ENCODE peak calls at places on chromosome 12, in seven cellular contexts. One of them, this sample, is unnamed.

GRCh38 chr12:80590085-80590484 is 117.3 kb upstream of the MYF6 start:
- DNase-seq in SJCRH30: no peak
- DNase-seq in MM.1S: no peak
- DNase-seq in colonic mucosa: no peak
- DNase-seq in dorsolateral prefrontal cortex: no peak
- DNase-seq in fibroblast of mammary gland: peak; percentile 34
- DNase-seq in heart right ventricle: no peak
- DNase-seq in this sample: no peak

GRCh38 chr12:49580572-49581535 is 12.9 kb upstream of the MCRS1 start:
- DNase-seq in colonic mucosa: peak; percentile 75
- DNase-seq in heart right ventricle: peak; percentile 80
- DNase-seq in MM.1S: peak; percentile 68
- DNase-seq in fibroblast of mammary gland: peak; percentile 73
- DNase-seq in dorsolateral prefrontal cortex: peak; percentile 78
- DNase-seq in SJCRH30: peak; percentile 97
- DNase-seq in this sample: peak; percentile 73

GRCh38 chr12:93335603-93336162 is 42.0 kb upstream of the NUDT4 start:
- DNase-seq in fibroblast of mammary gland: no peak
- DNase-seq in SJCRH30: no peak
- DNase-seq in heart right ventricle: no peak
- DNase-seq in colonic mucosa: no peak
- DNase-seq in MM.1S: no peak
- DNase-seq in dorsolateral prefrontal cortex: no peak
- DNase-seq in this sample: no peak

GRCh38 chr12:12715459-12716150 is 1.6 kb upstream of the CDKN1B start:
- DNase-seq in dorsolateral prefrontal cortex: no peak
- DNase-seq in heart right ventricle: peak; percentile 18
- DNase-seq in colonic mucosa: peak; percentile 62
- DNase-seq in MM.1S: peak; percentile 94
- DNase-seq in fibroblast of mammary gland: no peak
- DNase-seq in SJCRH30: peak; percentile 71
- DNase-seq in this sample: peak; percentile 36

GRCh38 chr12:98238513-98238912 is 276.9 kb upstream of the TMPO start:
- DNase-seq in MM.1S: no peak
- DNase-seq in heart right ventricle: no peak
- DNase-seq in dorsolateral prefrontal cortex: no peak
- DNase-seq in colonic mucosa: no peak
- DNase-seq in SJCRH30: no peak
- DNase-seq in fibroblast of mammary gland: peak; percentile 90
- DNase-seq in this sample: no peak

GRCh38 chr12:96099986-96100385 is 64.6 kb upstream of the LTA4H start:
- DNase-seq in heart right ventricle: no peak
- DNase-seq in SJCRH30: no peak
- DNase-seq in fibroblast of mammary gland: no peak
- DNase-seq in colonic mucosa: no peak
- DNase-seq in MM.1S: no peak
- DNase-seq in dorsolateral prefrontal cortex: no peak
- DNase-seq in this sample: no peak

GRCh38 chr12:115776399-115776798 is 501.1 kb downstream of the MED13L start:
- DNase-seq in dorsolateral prefrontal cortex: no peak
- DNase-seq in colonic mucosa: no peak
- DNase-seq in heart right ventricle: no peak
- DNase-seq in SJCRH30: no peak
- DNase-seq in MM.1S: no peak
- DNase-seq in fibroblast of mammary gland: no peak
- DNase-seq in this sample: no peak

GRCh38 chr12:103851127-103851526 is 10.1 kb upstream of the NT5DC3 start:
- DNase-seq in SJCRH30: no peak
- DNase-seq in heart right ventricle: no peak
- DNase-seq in dorsolateral prefrontal cortex: no peak
- DNase-seq in fibroblast of mammary gland: no peak
- DNase-seq in colonic mucosa: no peak
- DNase-seq in MM.1S: no peak
- DNase-seq in this sample: no peak

GRCh38 chr12:2198088-2198501 is 145.3 kb downstream of the CACNA1C start:
- DNase-seq in fibroblast of mammary gland: peak; percentile 69
- DNase-seq in colonic mucosa: no peak
- DNase-seq in MM.1S: no peak
- DNase-seq in heart right ventricle: peak; percentile 35
- DNase-seq in dorsolateral prefrontal cortex: no peak
- DNase-seq in SJCRH30: no peak
- DNase-seq in this sample: peak; percentile 32

GRCh38 chr12:34395056-34396005 is 373.0 kb downstream of the ALG10 start:
- DNase-seq in MM.1S: no peak
- DNase-seq in SJCRH30: no peak
- DNase-seq in fibroblast of mammary gland: no peak
- DNase-seq in heart right ventricle: peak; percentile 1
- DNase-seq in colonic mucosa: peak; percentile 10
- DNase-seq in dorsolateral prefrontal cortex: peak; percentile 13
- DNase-seq in this sample: no peak

GRCh38 chr12:104768033-104768432 is 190.1 kb downstream of the SLC41A2 start:
- DNase-seq in fibroblast of mammary gland: no peak
- DNase-seq in MM.1S: no peak
- DNase-seq in dorsolateral prefrontal cortex: no peak
- DNase-seq in heart right ventricle: no peak
- DNase-seq in SJCRH30: no peak
- DNase-seq in colonic mucosa: no peak
- DNase-seq in this sample: no peak

GRCh38 chr12:88559199-88559598 is 21.1 kb downstream of the KITLG start:
- DNase-seq in dorsolateral prefrontal cortex: no peak
- DNase-seq in MM.1S: no peak
- DNase-seq in SJCRH30: no peak
- DNase-seq in heart right ventricle: no peak
- DNase-seq in colonic mucosa: no peak
- DNase-seq in fibroblast of mammary gland: no peak
- DNase-seq in this sample: no peak

GRCh38 chr12:88562846-88563582 is 17.3 kb downstream of the KITLG start:
- DNase-seq in dorsolateral prefrontal cortex: no peak
- DNase-seq in heart right ventricle: no peak
- DNase-seq in fibroblast of mammary gland: peak; percentile 76
- DNase-seq in colonic mucosa: no peak
- DNase-seq in MM.1S: no peak
- DNase-seq in SJCRH30: no peak
- DNase-seq in this sample: no peak

GRCh38 chr12:88559772-88560171 is 20.5 kb downstream of the KITLG start:
- DNase-seq in MM.1S: no peak
- DNase-seq in colonic mucosa: no peak
- DNase-seq in dorsolateral prefrontal cortex: no peak
- DNase-seq in heart right ventricle: no peak
- DNase-seq in fibroblast of mammary gland: peak; percentile 18
- DNase-seq in SJCRH30: no peak
- DNase-seq in this sample: peak; percentile 70

GRCh38 chr12:88558341-88558867 is 21.9 kb downstream of the KITLG start:
- DNase-seq in MM.1S: no peak
- DNase-seq in SJCRH30: no peak
- DNase-seq in dorsolateral prefrontal cortex: no peak
- DNase-seq in colonic mucosa: no peak
- DNase-seq in fibroblast of mammary gland: no peak
- DNase-seq in heart right ventricle: no peak
- DNase-seq in this sample: no peak

DNA sequence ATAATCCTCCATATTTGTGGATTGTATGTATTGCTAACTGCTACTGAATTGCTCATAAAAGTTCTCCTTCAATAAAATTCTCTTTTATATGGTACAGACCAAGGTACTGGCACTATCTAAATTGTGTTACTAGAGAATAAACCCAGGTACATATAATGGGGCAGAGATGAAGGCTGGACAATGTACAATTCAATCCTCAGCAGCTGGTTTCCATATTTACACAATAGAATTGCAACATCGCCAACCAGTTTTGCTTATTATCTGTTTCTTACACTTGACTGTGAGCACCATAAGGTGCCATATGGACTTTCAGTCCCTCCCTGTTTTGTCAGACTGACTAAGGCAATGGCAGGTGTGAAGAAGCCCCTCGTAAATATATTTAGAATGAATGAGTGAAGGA is 18.1 kb downstream of the KITLG start:
- DNase-seq in MM.1S: no peak
- DNase-seq in fibroblast of mammary gland: no peak
- DNase-seq in heart right ventricle: no peak
- DNase-seq in dorsolateral prefrontal cortex: no peak
- DNase-seq in SJCRH30: no peak
- DNase-seq in colonic mucosa: peak; percentile 51
- DNase-seq in this sample: peak; percentile 15
- H3K4me3 ChIP-seq in MM.1S: no peak overlapping the region
- H3K4me3 ChIP-seq in fibroblast of mammary gland: no peak overlapping the region
- H3K4me3 ChIP-seq in heart right ventricle: no peak overlapping the region
- H3K4me3 ChIP-seq in dorsolateral prefrontal cortex: no peak overlapping the region
- H3K4me3 ChIP-seq in SJCRH30: no peak overlapping the region
- H3K4me3 ChIP-seq in colonic mucosa: no peak overlapping the region
- H3K4me3 ChIP-seq in this sample: no peak overlapping the region

GRCh38 chr12:110829308-110829707 is 17.5 kb upstream of the CCDC63 start:
- DNase-seq in dorsolateral prefrontal cortex: no peak
- DNase-seq in heart right ventricle: no peak
- DNase-seq in fibroblast of mammary gland: no peak
- DNase-seq in SJCRH30: no peak
- DNase-seq in colonic mucosa: no peak
- DNase-seq in MM.1S: no peak
- DNase-seq in this sample: no peak

GRCh38 chr12:110822821-110823415 is 23.9 kb upstream of the CCDC63 start:
- DNase-seq in MM.1S: no peak
- DNase-seq in fibroblast of mammary gland: no peak
- DNase-seq in dorsolateral prefrontal cortex: no peak
- DNase-seq in heart right ventricle: no peak
- DNase-seq in colonic mucosa: no peak
- DNase-seq in SJCRH30: no peak
- DNase-seq in this sample: peak; percentile 45

GRCh38 chr12:110825530-110825929 is 21.3 kb upstream of the CCDC63 start:
- DNase-seq in dorsolateral prefrontal cortex: no peak
- DNase-seq in heart right ventricle: no peak
- DNase-seq in colonic mucosa: no peak
- DNase-seq in SJCRH30: no peak
- DNase-seq in fibroblast of mammary gland: no peak
- DNase-seq in MM.1S: no peak
- DNase-seq in this sample: no peak

GRCh38 chr12:110824342-110824741 is 22.4 kb upstream of the CCDC63 start:
- DNase-seq in heart right ventricle: no peak
- DNase-seq in colonic mucosa: no peak
- DNase-seq in fibroblast of mammary gland: no peak
- DNase-seq in dorsolateral prefrontal cortex: no peak
- DNase-seq in MM.1S: no peak
- DNase-seq in SJCRH30: no peak
- DNase-seq in this sample: no peak

DNA sequence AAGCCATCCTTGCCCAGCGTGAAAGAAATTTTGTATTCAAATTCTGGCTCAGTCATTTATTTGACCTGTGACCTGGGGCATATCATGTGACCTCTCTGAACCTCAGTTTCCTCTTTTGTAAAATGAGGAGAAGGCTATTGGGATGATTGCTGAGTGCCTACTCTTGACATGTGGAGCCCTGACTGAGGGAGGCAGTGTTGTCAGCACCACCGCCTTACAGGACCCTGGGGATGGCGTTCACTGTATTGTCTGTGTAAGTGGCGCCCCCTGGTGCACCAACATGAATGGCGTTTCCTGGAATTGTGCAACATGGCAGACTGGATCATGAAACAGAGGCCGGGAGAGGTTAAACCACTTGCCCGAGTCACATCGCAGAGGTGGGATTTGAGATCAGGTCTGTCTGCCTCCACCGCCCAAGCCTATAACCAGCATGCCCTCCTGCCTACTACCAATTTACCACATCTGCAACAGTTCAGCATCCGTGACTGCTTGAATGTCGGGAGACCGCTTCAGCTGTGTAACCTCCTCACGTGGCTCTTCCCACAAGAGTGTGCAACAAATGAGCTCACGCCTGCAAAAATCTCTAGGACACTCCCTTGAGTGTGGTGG is 20.1 kb upstream of the CCDC63 start:
- DNase-seq in fibroblast of mammary gland: peak; percentile 85
- DNase-seq in MM.1S: peak; percentile 63
- DNase-seq in heart right ventricle: peak; percentile 86
- DNase-seq in dorsolateral prefrontal cortex: peak; percentile 95
- DNase-seq in SJCRH30: peak; percentile 92
- DNase-seq in colonic mucosa: peak; percentile 92
- DNase-seq in this sample: peak; percentile 89
- H3K4me3 ChIP-seq in fibroblast of mammary gland: peak overlapping the region; percentile 24
- H3K4me3 ChIP-seq in MM.1S: no peak overlapping the region
- H3K4me3 ChIP-seq in heart right ventricle: peak overlapping the region; percentile 28
- H3K4me3 ChIP-seq in dorsolateral prefrontal cortex: no peak overlapping the region
- H3K4me3 ChIP-seq in SJCRH30: peak overlapping the region; percentile 19
- H3K4me3 ChIP-seq in colonic mucosa: no peak overlapping the region
- H3K4me3 ChIP-seq in this sample: no peak overlapping the region

DNA sequence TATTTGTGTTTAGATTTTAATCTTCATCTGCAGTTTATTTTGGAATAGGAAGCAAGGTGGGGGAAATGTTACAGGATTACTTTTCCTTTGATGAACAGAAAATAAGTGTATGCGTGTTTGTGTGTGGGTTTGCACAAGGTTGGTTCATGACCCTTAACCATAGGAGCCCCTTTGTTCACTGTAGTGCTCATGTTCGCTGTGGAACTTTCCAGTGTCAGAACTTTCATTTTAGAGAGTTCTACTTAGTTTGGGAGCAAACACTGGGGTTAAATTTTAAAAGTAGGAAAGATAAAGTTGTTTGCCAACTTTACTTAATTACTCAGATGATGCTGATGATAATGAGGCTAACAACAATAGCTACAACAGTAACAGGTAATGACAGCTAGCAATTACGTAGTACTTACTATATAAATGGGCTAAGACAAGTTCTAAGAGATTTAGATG is 6.5 kb upstream of the A2M start:
- DNase-seq in colonic mucosa: no peak
- DNase-seq in MM.1S: no peak
- DNase-seq in dorsolateral prefrontal cortex: no peak
- DNase-seq in fibroblast of mammary gland: no peak
- DNase-seq in heart right ventricle: no peak
- DNase-seq in SJCRH30: no peak
- DNase-seq in this sample: no peak
- H3K4me3 ChIP-seq in colonic mucosa: no peak overlapping the region
- H3K4me3 ChIP-seq in MM.1S: no peak overlapping the region
- H3K4me3 ChIP-seq in dorsolateral prefrontal cortex: peak overlapping the region; percentile 9
- H3K4me3 ChIP-seq in fibroblast of mammary gland: no peak overlapping the region
- H3K4me3 ChIP-seq in heart right ventricle: peak overlapping the region; percentile 23
- H3K4me3 ChIP-seq in SJCRH30: no peak overlapping the region
- H3K4me3 ChIP-seq in this sample: no peak overlapping the region

DNA sequence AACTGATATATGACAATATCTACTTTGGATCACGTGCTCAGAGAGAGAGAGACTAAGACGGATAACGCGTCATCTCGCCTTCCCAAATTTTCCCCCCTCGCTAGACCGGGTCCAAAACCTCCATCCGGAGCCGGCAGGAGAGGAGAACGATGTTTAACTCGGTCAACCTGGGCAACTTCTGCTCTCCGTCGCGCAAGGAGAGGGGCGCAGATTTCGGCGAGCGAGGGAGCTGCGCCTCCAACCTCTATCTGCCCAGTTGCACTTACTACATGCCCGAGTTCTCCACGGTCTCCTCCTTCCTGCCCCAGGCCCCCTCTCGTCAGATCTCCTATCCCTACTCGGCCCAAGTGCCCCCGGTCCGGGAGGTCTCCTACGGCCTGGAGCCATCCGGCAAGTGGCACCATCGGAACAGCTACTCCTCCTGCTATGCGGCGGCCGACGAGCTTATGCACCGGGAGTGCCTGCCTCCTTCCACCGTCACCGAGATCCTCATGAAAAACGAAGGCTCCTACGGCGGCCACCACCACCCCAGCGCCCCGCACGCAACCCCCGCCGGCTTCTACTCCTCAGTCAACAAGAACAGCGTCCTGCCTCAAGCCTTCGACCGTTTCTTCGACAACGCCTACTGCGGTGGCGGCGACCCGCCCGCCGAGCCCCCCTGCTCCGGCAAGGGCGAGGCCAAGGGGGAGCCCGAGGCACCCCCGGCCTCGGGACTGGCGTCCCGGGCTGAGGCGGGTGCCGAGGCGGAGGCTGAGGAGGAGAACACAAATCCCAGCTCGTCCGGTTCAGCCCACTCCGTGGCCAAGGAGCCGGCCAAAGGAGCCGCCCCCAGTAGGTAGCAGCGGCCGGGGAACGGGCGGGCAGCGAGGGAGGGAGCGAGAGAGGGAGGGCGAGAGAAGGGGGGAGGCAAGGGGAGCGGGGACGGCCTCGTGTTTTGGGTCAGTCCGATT is at the start of gene HOXC11:
- DNase-seq in MM.1S: no peak
- DNase-seq in SJCRH30: peak; percentile 37
- DNase-seq in dorsolateral prefrontal cortex: no peak
- DNase-seq in fibroblast of mammary gland: no peak
- DNase-seq in colonic mucosa: no peak
- DNase-seq in heart right ventricle: no peak
- DNase-seq in this sample: no peak
- H3K4me3 ChIP-seq in MM.1S: no peak within 1 kb of the TSS
- H3K4me3 ChIP-seq in SJCRH30: peak within 1 kb of the TSS; percentile 80
- H3K4me3 ChIP-seq in dorsolateral prefrontal cortex: no peak within 1 kb of the TSS
- H3K4me3 ChIP-seq in fibroblast of mammary gland: peak within 1 kb of the TSS; percentile 54
- H3K4me3 ChIP-seq in colonic mucosa: no peak within 1 kb of the TSS
- H3K4me3 ChIP-seq in heart right ventricle: no peak within 1 kb of the TSS
- H3K4me3 ChIP-seq in this sample: peak within 1 kb of the TSS; percentile 41

This sample was measured in small intestine.